ENCODE peak calls at places on chromosomes 6 and 20, in eight cellular contexts. S is BE2C, G is HCT116, Z is SK-N-SH, C is brain microvascular endothelial cell, P is astrocyte of the spinal cord, D is heart left ventricle, B is left ventricle myocardium inferior. W is an unnamed sample.

GRCh38 chr20:64192406-64192805 is 28.2 kb downstream of the MYT1 start:
- DNase-seq in S (no peak), G (no peak), Z (no peak), C (no peak), P (no peak), D (no peak), B (no peak), W (peak)

GRCh38 chr20:8291873-8292272 is 159.8 kb downstream of the PLCB1 start:
- DNase-seq in S (no peak), G (no peak), Z (no peak), C (peak), P (peak), D (no peak), B (no peak), W (peak)

GRCh38 chr20:290081-290831 is at the start of gene C20orf96:
- DNase-seq in S (peak), G (peak), Z (peak), C (peak), P (peak), D (peak), B (peak), W (peak)

GRCh38 chr20:50107796-50108331 is 5.1 kb downstream of the UBE2V1 start:
- DNase-seq in S (no peak), G (no peak), Z (no peak), C (no peak), P (no peak), D (no peak), B (no peak), W (no peak)

GRCh38 chr6:28606424-28607391 is 81.0 kb downstream of the GPX5 start:
- DNase-seq in S (peak), G (peak), Z (peak), C (peak), P (peak), D (no peak), B (no peak), W (peak)

GRCh38 chr6:19333936-19334335 is 503.2 kb upstream of the ID4 start:
- DNase-seq in S (no peak), G (no peak), Z (no peak), C (peak), P (peak), D (no peak), B (no peak), W (peak)

GRCh38 chr20:32784369-32785080 is 22.3 kb downstream of the DNMT3B start:
- DNase-seq in S (no peak), G (no peak), Z (no peak), C (no peak), P (no peak), D (no peak), B (no peak), W (no peak)

GRCh38 chr6:98832282-98833100 is 1.9 kb upstream of the POU3F2 start:
- DNase-seq in S (no peak), G (no peak), Z (peak), C (peak), P (peak), D (no peak), B (no peak), W (peak)

GRCh38 chr6:33689879-33690278 is 21.6 kb downstream of the UQCC2 start:
- DNase-seq in S (no peak), G (no peak), Z (no peak), C (no peak), P (no peak), D (no peak), B (no peak), W (no peak)

GRCh38 chr20:17536944-17537444 is 5.8 kb upstream of the BFSP1 start:
- DNase-seq in S (peak), G (peak), Z (peak), C (peak), P (peak), D (peak), B (peak), W (peak)

GRCh38 chr20:62627901-62628612 is 14.2 kb upstream of the SLCO4A1 start:
- DNase-seq in S (no peak), G (no peak), Z (no peak), C (no peak), P (peak), D (no peak), B (no peak), W (peak)

GRCh38 chr6:113825776-113826175 is 31.4 kb upstream of the MARCKS start:
- DNase-seq in S (peak), G (no peak), Z (peak), C (peak), P (peak), D (peak), B (peak), W (peak)

GRCh38 chr6:95601133-95601532 is 23.8 kb downstream of the MANEA start:
- DNase-seq in S (no peak), G (no peak), Z (peak), C (peak), P (no peak), D (no peak), B (no peak), W (peak)

GRCh38 chr6:95596021-95596420 is 18.7 kb downstream of the MANEA start:
- DNase-seq in S (no peak), G (no peak), Z (no peak), C (no peak), P (no peak), D (no peak), B (no peak), W (no peak)

DNA sequence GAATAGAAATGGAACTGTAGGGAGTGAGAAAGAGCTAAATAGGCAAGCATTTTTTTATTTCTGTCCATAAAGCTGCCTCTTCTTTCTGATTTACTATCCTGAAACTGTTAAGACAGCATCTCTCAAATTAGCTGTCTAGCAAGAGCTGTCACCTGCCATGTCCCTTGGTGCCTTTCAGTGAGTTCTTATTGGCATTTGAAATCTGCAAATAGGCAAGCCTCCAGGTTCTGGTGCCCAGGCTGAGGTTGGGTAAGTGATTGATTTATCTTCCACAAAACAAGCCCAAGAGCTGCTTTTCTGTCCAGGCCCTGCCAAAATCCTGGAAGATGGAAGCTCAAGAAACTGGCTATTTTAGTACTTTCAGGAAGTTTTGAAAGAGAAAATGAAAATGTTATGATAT is 22.4 kb downstream of the MANEA start:
- DNase-seq in S (no peak), G (no peak), Z (no peak), C (no peak), P (no peak), D (no peak), B (no peak), W (no peak)
- H3K4me3 ChIP-seq in S (no peak), G (no peak), Z (no peak), C (no peak), P (no peak), D (no peak), B (no peak), W (no peak)

GRCh38 chr6:135534773-135535380 is 37.3 kb upstream of the AHI1 start:
- DNase-seq in S (no peak), G (no peak), Z (no peak), C (peak), P (peak), D (no peak), B (no peak), W (peak)

GRCh38 chr6:135535989-135536414 is 38.5 kb upstream of the AHI1 start:
- DNase-seq in S (no peak), G (peak), Z (peak), C (peak), P (peak), D (no peak), B (no peak), W (peak)

GRCh38 chr6:135546206-135546605 is 48.7 kb upstream of the AHI1 start:
- DNase-seq in S (no peak), G (no peak), Z (no peak), C (no peak), P (no peak), D (no peak), B (no peak), W (no peak)

GRCh38 chr6:135537782-135538301 is 40.3 kb upstream of the AHI1 start:
- DNase-seq in S (no peak), G (peak), Z (no peak), C (peak), P (peak), D (no peak), B (no peak), W (peak)

DNA sequence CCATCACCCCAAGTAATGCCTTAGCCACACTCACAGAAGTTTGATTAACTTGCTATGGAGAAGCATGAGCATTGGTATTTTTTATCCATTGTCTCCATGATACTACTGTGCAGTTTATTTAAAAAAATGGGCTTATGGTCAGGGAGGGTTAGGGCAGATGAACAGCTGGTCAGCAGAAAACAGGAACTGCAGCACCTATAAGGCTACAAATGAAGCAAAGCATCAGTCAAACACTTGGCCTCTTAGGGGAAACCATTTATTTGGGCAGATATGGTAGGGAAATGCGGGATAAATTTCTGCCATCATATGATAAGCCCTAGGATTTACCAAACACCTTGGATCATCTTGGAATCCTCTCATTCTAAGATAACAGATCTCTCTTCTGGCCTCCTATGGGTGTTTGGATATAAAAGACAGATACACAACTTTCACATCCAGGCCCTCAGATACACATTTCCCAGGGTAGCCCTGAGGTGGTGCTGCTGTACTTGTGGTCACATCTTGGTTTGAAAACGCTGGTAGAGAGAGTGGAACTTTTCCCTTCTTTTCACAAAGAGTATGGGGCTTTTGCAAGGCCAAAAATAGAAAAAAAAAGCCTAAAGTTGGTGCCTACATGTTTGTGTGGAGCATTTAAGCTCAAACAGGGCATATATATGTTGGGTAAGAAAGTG is 42.8 kb upstream of the AHI1 start:
- DNase-seq in S (no peak), G (no peak), Z (no peak), C (peak), P (peak), D (no peak), B (no peak), W (peak)
- TF ChIP-seq CTCF in S (peak), G (no peak), Z (no peak), C (peak), P (peak), D (peak), B (peak), W (peak)

GRCh38 chr6:118800394-118801071 is 93.4 kb upstream of the ASF1A start:
- DNase-seq in S (peak), G (peak), Z (peak), C (peak), P (peak), D (peak), B (peak), W (peak)
- H3K4me3 ChIP-seq in S (peak), G (no peak), Z (no peak), C (peak), P (no peak), D (no peak), B (peak), W (no peak)

DNA sequence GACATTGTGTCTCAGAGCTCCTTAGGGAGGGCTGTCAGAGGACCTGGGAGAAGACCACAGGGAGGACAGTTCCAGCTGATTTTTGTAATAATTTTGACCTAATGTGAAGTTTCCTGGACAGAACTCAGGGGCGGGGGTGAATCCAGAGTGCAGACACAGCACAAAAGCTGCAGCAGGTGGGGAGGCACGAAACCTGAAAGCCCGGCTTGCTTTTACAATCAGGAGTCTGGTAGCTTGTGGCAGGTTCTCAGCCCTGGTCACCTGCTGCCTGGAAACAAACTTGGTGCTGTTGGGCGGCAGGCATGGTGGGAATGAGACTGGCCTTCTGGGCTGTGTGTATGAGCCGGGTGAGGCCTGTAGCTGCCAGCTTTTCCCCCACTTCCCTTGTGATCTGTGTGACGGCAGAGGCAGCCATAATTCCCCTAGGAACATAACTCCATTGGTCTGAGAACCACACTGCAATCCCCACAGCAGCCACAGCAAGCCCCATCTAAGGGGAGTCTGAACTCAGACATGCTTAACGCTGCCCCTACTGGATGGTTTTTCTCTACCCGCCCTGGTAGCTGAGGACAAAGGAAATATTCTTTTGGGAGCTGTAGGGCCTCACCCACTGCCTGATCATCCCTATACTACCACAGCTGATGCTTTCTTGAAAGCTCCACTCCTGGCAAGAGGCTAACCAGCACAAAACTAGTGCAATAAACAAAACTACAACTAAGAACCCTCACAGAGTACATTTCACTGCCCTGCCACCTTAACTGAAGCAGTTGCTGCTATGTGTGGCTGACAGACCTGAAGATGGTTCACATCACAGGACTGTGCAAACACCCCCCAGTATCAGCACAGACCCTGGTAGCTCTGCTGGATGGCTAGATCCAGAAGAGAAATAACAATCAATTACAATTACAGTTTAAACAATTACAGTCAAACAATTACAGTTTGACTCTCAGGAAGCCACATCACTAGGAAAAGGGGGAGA is 1055.1 kb upstream of the GJE1 start:
- DNase-seq in S (no peak), G (peak), Z (peak), C (peak), P (no peak), D (no peak), B (no peak), W (no peak)
- TF ChIP-seq CTCF in S (no peak), G (peak), Z (peak), C (peak), P (peak), D (no peak), B (peak), W (no peak)

DNA sequence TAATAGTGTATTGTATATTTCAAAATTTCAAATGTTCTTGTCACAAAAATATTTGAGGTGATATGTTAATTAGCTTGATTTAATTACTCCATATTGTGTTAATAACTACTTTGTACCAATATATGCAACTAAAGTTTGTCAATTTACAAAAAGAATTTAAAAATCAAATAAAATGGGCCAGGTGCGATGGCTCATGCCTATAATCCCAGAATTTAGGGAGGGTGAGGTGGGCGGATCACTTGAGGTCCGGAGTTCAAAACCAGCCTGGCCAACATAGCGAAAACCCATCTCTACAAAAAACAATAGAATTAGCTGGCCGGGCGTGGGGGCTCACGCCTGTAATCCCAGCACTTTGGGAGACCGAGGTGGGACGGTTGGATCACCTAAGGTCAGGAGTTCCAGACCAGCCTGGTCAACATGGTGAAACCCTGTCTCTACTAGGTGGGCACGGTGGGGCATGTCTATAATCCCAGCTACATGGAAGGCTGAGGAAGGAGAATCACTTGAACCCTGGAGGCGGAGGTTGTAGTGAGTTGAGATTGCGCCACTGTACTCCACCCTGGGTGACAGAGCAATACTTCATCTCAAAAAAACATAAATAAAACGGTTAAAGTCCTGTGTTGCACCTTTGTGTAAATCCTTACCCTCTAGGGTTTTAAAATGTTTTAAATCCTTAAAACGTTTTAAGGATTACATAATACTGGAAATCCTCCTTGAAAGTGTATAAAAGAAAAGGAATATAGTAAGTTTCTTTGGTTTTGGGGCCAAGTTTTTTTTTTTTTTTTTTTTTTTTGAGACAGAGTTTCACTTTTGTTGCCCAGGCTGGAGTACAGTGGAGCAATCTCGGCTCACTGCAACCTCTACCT is 4.0 kb downstream of the HSPA1B start:
- DNase-seq in S (no peak), G (no peak), Z (no peak), C (no peak), P (no peak), D (no peak), B (no peak), W (no peak)
- H3K4me3 ChIP-seq in S (peak), G (no peak), Z (no peak), C (no peak), P (peak), D (peak), B (peak), W (peak)

GRCh38 chr20:41956316-41957050 is 338.3 kb upstream of the CHD6 start:
- DNase-seq in S (peak), G (no peak), Z (peak), C (no peak), P (no peak), D (no peak), B (no peak), W (no peak)
- TF ChIP-seq CTCF in S (peak), G (peak), Z (peak), C (peak), P (peak), D (peak), B (peak), W (no peak)

GRCh38 chr6:10531513-10531912 is 10.4 kb downstream of the GCNT2 start:
- DNase-seq in S (no peak), G (no peak), Z (no peak), C (no peak), P (no peak), D (no peak), B (no peak), W (no peak)
- H3K4me3 ChIP-seq in S (no peak), G (no peak), Z (no peak), C (no peak), P (no peak), D (no peak), B (peak), W (no peak)

DNA sequence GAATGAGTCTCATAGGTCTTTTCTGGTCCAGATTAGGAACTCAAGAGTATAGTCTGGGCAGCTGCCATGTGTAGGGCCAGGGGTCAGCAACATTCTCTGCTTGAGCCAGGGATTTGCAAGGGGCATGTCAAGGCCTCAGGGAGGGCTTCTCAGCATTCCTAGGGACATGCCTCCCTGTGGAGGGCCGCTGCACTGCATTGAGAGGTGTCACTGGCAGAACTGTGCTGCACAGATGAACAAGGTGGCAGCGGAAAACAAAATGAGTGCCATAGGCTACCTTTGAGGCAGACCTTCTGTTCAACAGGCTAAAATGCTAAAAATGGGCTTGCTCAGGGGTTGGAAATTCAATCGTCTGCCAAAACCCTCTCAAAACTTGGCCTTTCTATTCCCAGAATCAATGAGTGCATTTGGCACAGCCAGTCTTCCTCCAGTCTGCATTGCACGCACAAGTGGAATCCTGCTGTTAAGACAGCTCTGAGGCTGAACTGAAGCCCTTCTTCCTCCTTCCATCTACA is 51.6 kb upstream of the SRPK1 start:
- DNase-seq in S (peak), G (no peak), Z (peak), C (no peak), P (no peak), D (no peak), B (no peak), W (no peak)
- TF ChIP-seq CTCF in S (peak), G (peak), Z (no peak), C (peak), P (no peak), D (no peak), B (peak), W (no peak)

DNA sequence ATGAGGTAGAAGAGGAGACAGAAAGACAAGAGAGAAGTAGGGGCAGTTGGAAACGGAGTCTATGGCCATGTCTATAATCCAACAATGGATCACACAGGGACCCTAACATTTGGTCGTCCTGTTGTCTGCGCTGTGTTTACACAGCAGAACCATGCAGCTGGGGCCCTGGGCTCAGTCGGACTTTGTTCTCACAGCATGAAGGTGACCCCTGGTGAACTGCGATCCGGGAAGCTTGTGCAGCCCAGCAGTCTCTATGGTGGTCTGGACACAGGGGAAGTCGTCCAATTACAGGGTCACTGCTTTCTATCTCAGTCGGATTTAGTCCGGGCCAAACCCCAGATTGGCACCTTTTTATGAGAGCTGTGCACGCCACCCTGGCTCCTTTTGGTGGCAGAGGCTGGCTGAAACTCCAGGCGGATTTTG is 153.6 kb downstream of the FOXA2 start:
- DNase-seq in S (no peak), G (no peak), Z (no peak), C (no peak), P (no peak), D (no peak), B (no peak), W (no peak)
- H3K4me3 ChIP-seq in S (no peak), G (no peak), Z (no peak), C (no peak), P (no peak), D (no peak), B (no peak), W (no peak)

W was measured in foreskin fibroblast.